ENCODE peak calls at places on chromosomes 3 and 15, in four cellular contexts. One of them, this sample, is unnamed.

GRCh38 chr3:73520931-73521461 is 103.7 kb downstream of the PDZRN3 start:
- DNase-seq in H1: no peak
- DNase-seq in GM12878: no peak
- DNase-seq in HepG2: no peak
- DNase-seq in this sample: no peak

GRCh38 chr3:166013073-166013679 is 176.0 kb upstream of the BCHE start:
- DNase-seq in GM12878: no peak
- DNase-seq in HepG2: peak
- DNase-seq in H1: no peak
- DNase-seq in this sample: peak

GRCh38 chr3:114659109-114660081 is 365.6 kb downstream of the TIGIT start:
- DNase-seq in HepG2: peak
- DNase-seq in H1: no peak
- DNase-seq in GM12878: no peak
- DNase-seq in this sample: no peak

GRCh38 chr15:73924258-73924921 is 1.9 kb upstream of the LOXL1 start:
- DNase-seq in GM12878: no peak
- DNase-seq in HepG2: no peak
- DNase-seq in H1: no peak
- DNase-seq in this sample: no peak

GRCh38 chr3:129621626-129622417 is 15.3 kb upstream of the PLXND1 start:
- DNase-seq in H1: no peak
- DNase-seq in HepG2: no peak
- DNase-seq in GM12878: no peak
- DNase-seq in this sample: no peak

GRCh38 chr3:156483002-156483401 is 71.9 kb downstream of the SSR3 start:
- DNase-seq in H1: no peak
- DNase-seq in GM12878: no peak
- DNase-seq in HepG2: no peak
- DNase-seq in this sample: no peak

GRCh38 chr3:186207515-186207914 is 98.6 kb upstream of the ETV5 start:
- DNase-seq in GM12878: no peak
- DNase-seq in HepG2: no peak
- DNase-seq in H1: no peak
- DNase-seq in this sample: no peak

GRCh38 chr3:12658593-12659058 is 5.3 kb downstream of the RAF1 start:
- DNase-seq in HepG2: no peak
- DNase-seq in GM12878: no peak
- DNase-seq in H1: no peak
- DNase-seq in this sample: no peak

GRCh38 chr15:79192462-79193036 is 90.0 kb upstream of the ANKRD34C start:
- DNase-seq in H1: no peak
- DNase-seq in GM12878: no peak
- DNase-seq in HepG2: no peak
- DNase-seq in this sample: no peak

GRCh38 chr15:45871121-45871855 is 236.5 kb downstream of the SQOR start:
- DNase-seq in HepG2: no peak
- DNase-seq in H1: no peak
- DNase-seq in GM12878: no peak
- DNase-seq in this sample: no peak

GRCh38 chr3:197854596-197855343 is 63.7 kb downstream of the LRCH3 start:
- DNase-seq in H1: peak
- DNase-seq in HepG2: no peak
- DNase-seq in GM12878: no peak
- DNase-seq in this sample: peak

GRCh38 chr3:54344601-54345216 is 222.4 kb downstream of the CACNA2D3 start:
- DNase-seq in H1: no peak
- DNase-seq in HepG2: no peak
- DNase-seq in GM12878: no peak
- DNase-seq in this sample: no peak

GRCh38 chr3:112958749-112959560 is 15.9 kb downstream of the CD200R1 start:
- DNase-seq in H1: no peak
- DNase-seq in GM12878: no peak
- DNase-seq in HepG2: no peak
- DNase-seq in this sample: no peak

GRCh38 chr15:44738340-44738984 is 2.1 kb downstream of the TRIM69 start:
- DNase-seq in H1: no peak
- DNase-seq in HepG2: peak
- DNase-seq in GM12878: no peak
- DNase-seq in this sample: no peak

GRCh38 chr3:72887723-72888545 is at the start of gene GXYLT2:
- DNase-seq in HepG2: peak
- DNase-seq in GM12878: no peak
- DNase-seq in H1: peak
- DNase-seq in this sample: peak

GRCh38 chr3:188469228-188469885 is 315.4 kb downstream of the LPP start:
- DNase-seq in H1: no peak
- DNase-seq in HepG2: no peak
- DNase-seq in GM12878: no peak
- DNase-seq in this sample: no peak

GRCh38 chr15:70588613-70589012 is 174.7 kb downstream of the UACA start:
- DNase-seq in HepG2: no peak
- DNase-seq in H1: no peak
- DNase-seq in GM12878: no peak
- DNase-seq in this sample: no peak

GRCh38 chr3:129119365-129120100 is 2.1 kb downstream of the RAB43 start:
- DNase-seq in HepG2: peak
- DNase-seq in GM12878: no peak
- DNase-seq in H1: no peak
- DNase-seq in this sample: no peak

GRCh38 chr15:51621917-51622268 is 678 bp downstream of the DMXL2 start:
- DNase-seq in GM12878: no peak
- DNase-seq in H1: no peak
- DNase-seq in HepG2: peak
- DNase-seq in this sample: peak

GRCh38 chr3:55163421-55163820 is 235.6 kb upstream of the LRTM1 start:
- DNase-seq in HepG2: no peak
- DNase-seq in GM12878: no peak
- DNase-seq in H1: no peak
- DNase-seq in this sample: no peak

GRCh38 chr3:63922800-63923199 is 10.6 kb upstream of the SCAANT1 start:
- DNase-seq in GM12878: no peak
- DNase-seq in HepG2: no peak
- DNase-seq in H1: no peak
- DNase-seq in this sample: no peak

GRCh38 chr15:80489030-80489594 is 84.9 kb downstream of the ARNT2 start:
- DNase-seq in H1: no peak
- DNase-seq in GM12878: no peak
- DNase-seq in HepG2: peak
- DNase-seq in this sample: no peak

GRCh38 chr15:55403531-55403930 is 4.6 kb downstream of the CCPG1 start:
- DNase-seq in GM12878: no peak
- DNase-seq in HepG2: peak
- DNase-seq in H1: no peak
- DNase-seq in this sample: no peak

GRCh38 chr3:158105710-158106438 is at the start of gene SHOX2:
- DNase-seq in GM12878: no peak
- DNase-seq in HepG2: no peak
- DNase-seq in H1: no peak
- DNase-seq in this sample: no peak

GRCh38 chr3:106758459-106758858 is 618.8 kb upstream of the CCDC54 start:
- DNase-seq in H1: no peak
- DNase-seq in GM12878: no peak
- DNase-seq in HepG2: no peak
- DNase-seq in this sample: no peak

GRCh38 chr3:150545419-150546225 is 674 bp downstream of the SERP1 start:
- DNase-seq in GM12878: no peak
- DNase-seq in H1: no peak
- DNase-seq in HepG2: peak
- DNase-seq in this sample: no peak

GRCh38 chr3:89955141-89955540 is 847.7 kb downstream of the EPHA3 start:
- DNase-seq in HepG2: no peak
- DNase-seq in H1: no peak
- DNase-seq in GM12878: no peak
- DNase-seq in this sample: no peak

GRCh38 chr3:48057521-48057920 is 41.3 kb upstream of the MAP4 start:
- DNase-seq in GM12878: no peak
- DNase-seq in H1: no peak
- DNase-seq in HepG2: no peak
- DNase-seq in this sample: no peak

GRCh38 chr3:33496449-33496848 is 56.2 kb upstream of the UBP1 start:
- DNase-seq in H1: no peak
- DNase-seq in HepG2: no peak
- DNase-seq in GM12878: no peak
- DNase-seq in this sample: no peak

GRCh38 chr15:59298255-59298856 is 74.3 kb downstream of the MYO1E start:
- DNase-seq in GM12878: peak
- DNase-seq in H1: no peak
- DNase-seq in HepG2: no peak
- DNase-seq in this sample: no peak

GRCh38 chr3:32109256-32109655 is 2.8 kb downstream of the GPD1L start:
- DNase-seq in HepG2: no peak
- DNase-seq in GM12878: no peak
- DNase-seq in H1: no peak
- DNase-seq in this sample: no peak

GRCh38 chr15:74179101-74179841 is 5.8 kb downstream of the ISLR start:
- DNase-seq in H1: no peak
- DNase-seq in HepG2: no peak
- DNase-seq in GM12878: no peak
- DNase-seq in this sample: no peak

DNA sequence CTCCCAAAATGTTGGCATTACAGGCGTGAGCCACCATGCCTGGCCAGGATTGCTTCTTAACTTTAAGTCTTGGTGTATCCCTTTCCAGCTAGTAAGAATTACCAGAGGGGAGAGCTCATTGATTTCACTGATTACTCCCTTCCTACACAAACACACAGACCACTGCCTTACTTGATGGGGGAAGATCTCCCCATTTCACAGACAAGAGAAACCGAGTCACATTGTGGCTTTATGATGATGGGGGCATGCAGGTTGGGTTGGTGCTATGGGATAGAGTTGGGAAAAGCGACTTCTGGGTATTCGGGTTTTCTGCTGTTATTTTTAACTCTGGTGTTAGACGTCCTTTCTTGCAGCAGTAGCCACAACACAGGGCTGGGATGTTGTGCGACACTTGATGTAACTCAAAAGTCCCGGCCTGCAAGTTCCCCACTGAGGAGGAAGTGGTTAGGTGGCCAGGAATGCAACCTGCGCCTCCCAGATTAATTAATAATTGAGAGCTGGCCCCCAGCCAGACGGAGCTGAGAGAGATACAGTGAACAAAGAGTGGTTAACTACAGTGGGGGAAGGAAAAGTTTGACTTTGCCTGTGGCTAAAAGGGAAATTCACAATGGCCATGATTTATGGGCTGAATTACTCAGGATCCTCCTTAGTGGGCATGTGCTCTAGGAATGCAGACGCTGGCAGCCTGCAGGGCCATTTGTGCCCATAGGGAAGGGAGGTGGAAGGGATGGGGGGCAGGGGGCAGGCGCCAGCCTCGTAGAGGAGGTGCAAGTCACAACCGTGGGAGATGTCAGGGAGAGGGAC is 63.6 kb downstream of the SMAD6 start:
- DNase-seq in HepG2: peak
- DNase-seq in GM12878: peak
- DNase-seq in H1: no peak
- DNase-seq in this sample: no peak
- H3K4me3 ChIP-seq in HepG2: no peak
- H3K4me3 ChIP-seq in GM12878: no peak
- H3K4me3 ChIP-seq in H1: no peak
- H3K4me3 ChIP-seq in this sample: no peak

GRCh38 chr3:77041156-77041696 is 1.3 kb downstream of the ROBO2 start:
- DNase-seq in GM12878: no peak
- DNase-seq in HepG2: no peak
- DNase-seq in H1: no peak
- DNase-seq in this sample: no peak

GRCh38 chr3:77042892-77043291 is 3.0 kb downstream of the ROBO2 start:
- DNase-seq in GM12878: no peak
- DNase-seq in HepG2: no peak
- DNase-seq in H1: no peak
- DNase-seq in this sample: no peak

GRCh38 chr3:77048186-77048585 is 8.3 kb downstream of the ROBO2 start:
- DNase-seq in GM12878: no peak
- DNase-seq in HepG2: no peak
- DNase-seq in H1: no peak
- DNase-seq in this sample: no peak

GRCh38 chr3:77041756-77042155 is 1.9 kb downstream of the ROBO2 start:
- DNase-seq in HepG2: no peak
- DNase-seq in GM12878: no peak
- DNase-seq in H1: no peak
- DNase-seq in this sample: no peak

DNA sequence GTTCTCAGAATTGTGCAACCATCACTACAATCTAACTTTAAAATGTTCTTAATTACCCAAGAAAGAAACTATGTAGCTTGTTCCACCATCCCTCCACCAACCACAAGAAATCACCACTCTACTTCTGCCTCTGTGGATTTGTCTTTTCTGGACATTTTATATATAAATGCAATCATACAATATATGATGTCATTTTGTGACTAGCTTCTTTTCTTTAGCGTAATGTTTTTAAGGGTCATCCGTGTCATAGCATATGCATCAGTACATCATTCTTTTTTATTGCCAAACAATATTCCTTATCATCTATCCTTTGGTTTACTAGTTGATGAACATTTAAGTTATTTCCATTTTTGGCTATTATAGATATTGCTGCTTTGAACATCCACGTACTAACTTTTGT is 5.8 kb downstream of the ROBO2 start:
- DNase-seq in HepG2: no peak
- DNase-seq in GM12878: no peak
- DNase-seq in H1: no peak
- DNase-seq in this sample: no peak
- TF ChIP-seq SUZ12 in HepG2: no peak
- TF ChIP-seq SUZ12 in GM12878: no peak
- TF ChIP-seq SUZ12 in H1: no peak
- TF ChIP-seq SUZ12 in this sample: no peak

DNA sequence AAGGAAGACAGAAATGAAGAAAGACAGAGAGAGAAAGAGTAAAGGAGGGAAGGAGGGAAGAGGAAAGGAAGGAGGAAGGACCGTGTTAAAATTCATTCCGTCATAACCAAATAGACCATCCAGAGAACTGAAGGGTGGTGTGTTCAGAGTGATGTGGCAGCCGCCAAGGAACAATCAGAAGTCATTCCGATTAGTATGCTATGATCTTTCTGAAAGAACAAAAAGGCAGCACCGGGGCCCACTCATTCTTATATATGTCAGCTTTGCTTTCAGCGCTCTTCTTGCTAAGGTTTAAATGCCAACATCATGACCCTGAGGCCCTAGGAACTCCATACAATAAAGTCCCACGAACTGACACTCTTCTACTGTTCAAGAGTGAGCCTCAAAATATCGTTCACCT is 78.5 kb downstream of the CD47 start:
- DNase-seq in GM12878: no peak
- DNase-seq in H1: no peak
- DNase-seq in HepG2: no peak
- DNase-seq in this sample: no peak
- H3K4me3 ChIP-seq in GM12878: no peak
- H3K4me3 ChIP-seq in H1: no peak
- H3K4me3 ChIP-seq in HepG2: no peak
- H3K4me3 ChIP-seq in this sample: no peak

DNA sequence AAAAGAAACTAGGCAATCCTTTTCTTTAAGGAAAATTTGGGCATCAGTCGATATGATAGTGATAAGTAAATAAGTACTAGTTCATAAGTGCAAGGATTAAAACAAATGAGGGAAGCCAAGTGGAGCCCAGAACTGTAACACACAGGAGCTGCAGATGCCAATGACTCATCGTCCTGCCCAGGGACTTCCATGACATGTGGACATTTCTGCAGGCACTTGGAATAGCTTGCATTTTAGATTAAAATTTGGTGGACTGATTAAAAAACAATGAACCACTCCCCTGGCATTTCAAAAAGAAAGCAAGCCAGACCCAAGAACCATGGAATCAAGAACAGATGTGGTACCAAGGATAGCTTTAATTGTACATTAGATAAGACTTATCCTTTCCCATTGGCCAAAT is 2.9 kb downstream of the SAMD7 start:
- DNase-seq in GM12878: no peak
- DNase-seq in HepG2: no peak
- DNase-seq in H1: no peak
- DNase-seq in this sample: no peak
- TF ChIP-seq SUZ12 in GM12878: no peak
- TF ChIP-seq SUZ12 in HepG2: no peak
- TF ChIP-seq SUZ12 in H1: no peak
- TF ChIP-seq SUZ12 in this sample: no peak

This sample was measured in NT2/D1.